ENCODE peak calls at places on chromosomes 1 and 21, in eight cellular contexts. I is fibroblast of mammary gland; U is NCI-H774; L is activated naive CD4-positive, alpha-beta T cell; R is midbrain; V is iris pigment epithelial cell; Y is stimulated activated CD8-positive, alpha-beta memory T cell treated with anti-CD3 and anti-CD28 coated beads, Interleukin-4, amount 100 ng/mL, for 1 hour; B is activated CD4-positive, CD25-positive, alpha-beta regulatory T cell. F is an unnamed sample.

GRCh38 chr1:2049517-2050481 is at the start of gene PRKCZ:
- DNase-seq in I (no peak), U (peak; percentile 77), L (peak; percentile 87), R (no peak), V (peak; percentile 71), Y (peak; percentile 89), B (peak; percentile 94), F (peak; percentile 6)

GRCh38 chr1:201026746-201027145 is 3.2 kb upstream of the KIF21B start:
- DNase-seq in I (no peak), U (no peak), L (no peak), R (peak; percentile 12), V (no peak), Y (no peak), B (no peak), F (no peak)

GRCh38 chr1:78688701-78689100 is 39.1 kb downstream of the IFI44 start:
- DNase-seq in I (peak; percentile 74), U (no peak), L (no peak), R (no peak), V (peak; percentile 66), Y (no peak), B (no peak), F (peak; percentile 74)

GRCh38 chr1:38990401-38990745 is 703 bp upstream of the AKIRIN1 start:
- DNase-seq in I (peak; percentile 32), U (no peak), L (no peak), R (no peak), V (peak; percentile 52), Y (no peak), B (no peak), F (peak; percentile 34)

GRCh38 chr1:119827010-119827409 is 15.8 kb upstream of the REG4 start:
- DNase-seq in I (peak; percentile 5), U (no peak), L (no peak), R (no peak), V (peak; percentile 4), Y (no peak), B (no peak), F (no peak)

GRCh38 chr1:40243371-40243770 is 4.4 kb upstream of the TMCO2 start:
- DNase-seq in I (peak; percentile 21), U (no peak), L (no peak), R (no peak), V (no peak), Y (no peak), B (no peak), F (no peak)

GRCh38 chr1:182197555-182197954 is 136.0 kb upstream of the ZNF648 start:
- DNase-seq in I (peak; percentile 78), U (no peak), L (no peak), R (no peak), V (no peak), Y (no peak), B (no peak), F (no peak)

GRCh38 chr1:218582646-218583045 is 237.5 kb downstream of the TGFB2 start:
- DNase-seq in I (no peak), U (no peak), L (no peak), R (no peak), V (no peak), Y (no peak), B (no peak), F (peak; percentile 21)

GRCh38 chr1:11858968-11859871 is 475 bp upstream of the NPPB start:
- DNase-seq in I (peak; percentile 39), U (no peak), L (peak; percentile 13), R (no peak), V (peak; percentile 52), Y (peak; percentile 42), B (peak; percentile 31), F (peak; percentile 59)

GRCh38 chr1:158521666-158522058 is 32.5 kb downstream of the OR6Y1 start:
- DNase-seq in I (no peak), U (no peak), L (no peak), R (no peak), V (no peak), Y (no peak), B (no peak), F (no peak)

GRCh38 chr1:41835488-41835887 is 83.2 kb downstream of the HIVEP3 start:
- DNase-seq in I (no peak), U (no peak), L (no peak), R (no peak), V (no peak), Y (no peak), B (no peak), F (no peak)

GRCh38 chr21:43902441-43902840 is 37.4 kb downstream of the AGPAT3 start:
- DNase-seq in I (peak; percentile 39), U (no peak), L (no peak), R (no peak), V (no peak), Y (no peak), B (no peak), F (no peak)

GRCh38 chr1:79197421-79197820 is 190.9 kb upstream of the ADGRL4 start:
- DNase-seq in I (peak; percentile 56), U (no peak), L (no peak), R (no peak), V (peak; percentile 27), Y (no peak), B (no peak), F (peak; percentile 16)